ENCODE peak calls at places on chromosomes 11 and 22, in four cellular contexts. D is EL, X is progenitor cell of endocrine pancreas, Z is colonic mucosa. L is an unnamed sample.

GRCh38 chr22:48427731-48428211 is 1399.9 kb downstream of the BRD1 start:
- DNase-seq in D (no peak), X (no peak), Z (no peak), L (no peak)

GRCh38 chr11:119983240-119983732 is 154.6 kb downstream of the TRIM29 start:
- DNase-seq in Z (no peak), D (no peak), X (no peak), L (no peak)

GRCh38 chr11:33610903-33611302 is 89.7 kb downstream of the C11orf91 start:
- DNase-seq in X (no peak), Z (no peak), D (no peak), L (no peak)

GRCh38 chr11:1481861-1482441 is 4.6 kb downstream of the MOB2 start:
- DNase-seq in X (no peak), D (no peak), Z (no peak), L (no peak)

GRCh38 chr11:128604723-128605122 is 17.4 kb upstream of the ETS1 start:
- DNase-seq in Z (no peak), D (no peak), X (no peak), L (no peak)

GRCh38 chr11:117706322-117706814 is 90.6 kb downstream of the DSCAML1 start:
- DNase-seq in Z (peak), D (no peak), X (no peak), L (no peak)

GRCh38 chr11:75319035-75319877 is 32.2 kb downstream of the ARRB1 start:
- DNase-seq in Z (peak), X (no peak), D (peak), L (peak)

GRCh38 chr11:123357990-123358827 is 71.9 kb upstream of the GRAMD1B start:
- DNase-seq in X (no peak), Z (no peak), D (peak), L (peak)

GRCh38 chr11:114386545-114386944 is 13.8 kb downstream of the C11orf71 start:
- DNase-seq in Z (no peak), D (no peak), X (no peak), L (no peak)

GRCh38 chr22:29040385-29041275 is 21.0 kb downstream of the C22orf31 start:
- DNase-seq in Z (peak), D (peak), X (peak), L (peak)

GRCh38 chr22:36104435-36104834 is 56.1 kb downstream of the APOL3 start:
- DNase-seq in Z (no peak), X (no peak), D (no peak), L (no peak)

GRCh38 chr11:79428406-79428805 is 12.4 kb downstream of the TENM4 start:
- DNase-seq in X (no peak), D (no peak), Z (no peak), L (no peak)

GRCh38 chr11:72813740-72814138 is 472 bp upstream of the ATG16L2 start:
- DNase-seq in D (peak), Z (peak), X (no peak), L (peak)

GRCh38 chr11:65791719-65792213 is 4.9 kb downstream of the OVOL1 start:
- DNase-seq in X (no peak), D (peak), Z (peak), L (no peak)

GRCh38 chr11:9357041-9357440 is 27.4 kb upstream of the IPO7 start:
- DNase-seq in D (no peak), Z (no peak), X (no peak), L (no peak)

GRCh38 chr22:39115976-39116621 is 19.1 kb downstream of the APOBEC3H start:
- DNase-seq in X (no peak), D (no peak), Z (no peak), L (no peak)

GRCh38 chr22:40405178-40406062 is 35.0 kb downstream of the SGSM3 start:
- DNase-seq in D (no peak), Z (no peak), X (no peak), L (no peak)

L was measured in HT1080.